ENCODE peak calls at places on chromosomes 2 and 18, in seven cellular contexts. E, T, C, O, U, Q and W are unnamed samples.

GRCh38 chr2:134668821-134669220 is 50.0 kb downstream of the TMEM163 start:
- DNase-seq in E (peak; percentile 33), T (no peak), C (no peak), O (no peak), U (no peak), Q (no peak), W (no peak)

GRCh38 chr2:19299032-19299431 is 59.4 kb downstream of the OSR1 start:
- DNase-seq in E (no peak), T (no peak), C (no peak), O (no peak), U (no peak), Q (no peak), W (no peak)

GRCh38 chr2:101999122-101999789 is 7.5 kb downstream of the IL1R2 start:
- DNase-seq in E (peak; percentile 63), T (no peak), C (no peak), O (no peak), U (no peak), Q (no peak), W (no peak)

GRCh38 chr18:11957636-11958035 is 23.7 kb upstream of the IMPA2 start:
- DNase-seq in E (no peak), T (no peak), C (no peak), O (no peak), U (no peak), Q (no peak), W (no peak)

GRCh38 chr2:233470007-233470687 is 96.4 kb downstream of the USP40 start:
- DNase-seq in E (no peak), T (no peak), C (peak; percentile 65), O (no peak), U (no peak), Q (peak; percentile 27), W (no peak)

GRCh38 chr2:120669121-120669952 is 66.3 kb upstream of the GLI2 start:
- DNase-seq in E (no peak), T (no peak), C (peak; percentile 59), O (no peak), U (peak; percentile 31), Q (no peak), W (no peak)

GRCh38 chr18:22639026-22639463 is 221.3 kb upstream of the CTAGE1 start:
- DNase-seq in E (no peak), T (no peak), C (no peak), O (no peak), U (peak; percentile 69), Q (no peak), W (no peak)

GRCh38 chr2:217935901-217936684 is 66.7 kb downstream of the TNS1 start:
- DNase-seq in E (no peak), T (no peak), C (no peak), O (no peak), U (no peak), Q (no peak), W (no peak)

GRCh38 chr2:122999823-123000222 is 1025.3 kb upstream of the CNTNAP5 start:
- DNase-seq in E (no peak), T (no peak), C (no peak), O (no peak), U (no peak), Q (no peak), W (no peak)

GRCh38 chr2:216572582-216573578 is 60.3 kb upstream of the IGFBP2 start:
- DNase-seq in E (no peak), T (no peak), C (no peak), O (no peak), U (peak; percentile 70), Q (no peak), W (no peak)

GRCh38 chr18:49560277-49561126 is 1.4 kb upstream of the LIPG start:
- DNase-seq in E (no peak), T (no peak), C (no peak), O (no peak), U (no peak), Q (no peak), W (peak; percentile 43)

GRCh38 chr2:48424356-48424755 is 105.6 kb upstream of the STON1 start:
- DNase-seq in E (no peak), T (no peak), C (no peak), O (no peak), U (no peak), Q (no peak), W (no peak)

GRCh38 chr2:10536569-10537133 is 88.5 kb upstream of the ODC1 start:
- DNase-seq in E (no peak), T (no peak), C (no peak), O (no peak), U (no peak), Q (no peak), W (no peak)

GRCh38 chr2:95392320-95392719 is 10.2 kb upstream of the FAHD2A start:
- DNase-seq in E (no peak), T (no peak), C (no peak), O (no peak), U (no peak), Q (no peak), W (no peak)

GRCh38 chr2:222217712-222218111 is 81.1 kb downstream of the PAX3 start:
- DNase-seq in E (no peak), T (no peak), C (no peak), O (no peak), U (no peak), Q (no peak), W (no peak)

GRCh38 chr2:187206071-187206470 is 242.0 kb downstream of the CALCRL start:
- DNase-seq in E (no peak), T (no peak), C (no peak), O (no peak), U (no peak), Q (no peak), W (no peak)

GRCh38 chr2:437772-438393 is 150.0 kb upstream of the ALKAL2 start:
- DNase-seq in E (peak; percentile 52), T (peak; percentile 48), C (no peak), O (no peak), U (no peak), Q (no peak), W (no peak)

GRCh38 chr2:105496271-105496670 is 97.4 kb upstream of the FHL2 start:
- DNase-seq in E (no peak), T (no peak), C (no peak), O (no peak), U (no peak), Q (no peak), W (no peak)

GRCh38 chr18:3466872-3467271 is 16.9 kb downstream of the TGIF1 start:
- DNase-seq in E (no peak), T (no peak), C (no peak), O (no peak), U (no peak), Q (no peak), W (no peak)

GRCh38 chr18:12750076-12750707 is 47.4 kb downstream of the PSMG2 start:
- DNase-seq in E (peak; percentile 47), T (no peak), C (no peak), O (no peak), U (peak; percentile 51), Q (no peak), W (no peak)

GRCh38 chr2:219832904-219833303 is 205.5 kb downstream of the SLC4A3 start:
- DNase-seq in E (no peak), T (no peak), C (no peak), O (no peak), U (no peak), Q (no peak), W (no peak)

GRCh38 chr18:10440874-10441273 is 13.6 kb upstream of the APCDD1 start:
- DNase-seq in E (no peak), T (no peak), C (peak; percentile 43), O (no peak), U (no peak), Q (no peak), W (no peak)

GRCh38 chr2:55420244-55420713 is 623 bp upstream of the CCDC88A start:
- DNase-seq in E (no peak), T (no peak), C (no peak), O (no peak), U (no peak), Q (no peak), W (no peak)

GRCh38 chr2:58532641-58533040 is 291.5 kb upstream of the FANCL start:
- DNase-seq in E (no peak), T (no peak), C (no peak), O (no peak), U (no peak), Q (no peak), W (no peak)

GRCh38 chr2:160332318-160332717 is 132.2 kb upstream of the ITGB6 start:
- DNase-seq in E (no peak), T (no peak), C (no peak), O (no peak), U (no peak), Q (no peak), W (no peak)

GRCh38 chr2:158841839-158842238 is 46.7 kb downstream of the DAPL1 start:
- DNase-seq in E (no peak), T (no peak), C (no peak), O (no peak), U (no peak), Q (no peak), W (no peak)

GRCh38 chr2:24702800-24703199 is 90.4 kb downstream of the PTRHD1 start:
- DNase-seq in E (peak; percentile 3), T (no peak), C (no peak), O (no peak), U (peak; percentile 50), Q (no peak), W (no peak)

GRCh38 chr2:239167011-239167673 is 233.7 kb downstream of the HDAC4 start:
- DNase-seq in E (no peak), T (no peak), C (no peak), O (no peak), U (no peak), Q (no peak), W (no peak)

GRCh38 chr18:8619835-8620577 is 10.8 kb downstream of the RAB12 start:
- DNase-seq in E (no peak), T (no peak), C (no peak), O (peak; percentile 54), U (no peak), Q (no peak), W (no peak)

GRCh38 chr18:25350561-25351201 is 1.3 kb downstream of the ZNF521 start:
- DNase-seq in E (peak; percentile 48), T (peak; percentile 67), C (peak; percentile 91), O (no peak), U (peak; percentile 72), Q (no peak), W (no peak)

GRCh38 chr2:143513081-143513480 is 383.9 kb downstream of the ARHGAP15 start:
- DNase-seq in E (peak; percentile 47), T (peak; percentile 4), C (peak; percentile 68), O (no peak), U (peak; percentile 64), Q (peak; percentile 55), W (no peak)

GRCh38 chr18:70263336-70263735 is 25.5 kb upstream of the SOCS6 start:
- DNase-seq in E (no peak), T (no peak), C (no peak), O (no peak), U (no peak), Q (no peak), W (no peak)

GRCh38 chr18:79736230-79736629 is 56.6 kb downstream of the CTDP1 start:
- DNase-seq in E (no peak), T (no peak), C (no peak), O (no peak), U (no peak), Q (no peak), W (no peak)

GRCh38 chr2:160269365-160269764 is 69.3 kb upstream of the ITGB6 start:
- DNase-seq in E (no peak), T (no peak), C (no peak), O (no peak), U (no peak), Q (no peak), W (no peak)

GRCh38 chr2:41949091-41949490 is 98.7 kb upstream of the PKDCC start:
- DNase-seq in E (no peak), T (no peak), C (no peak), O (no peak), U (no peak), Q (no peak), W (no peak)

GRCh38 chr2:200451506-200451905 is 58.4 kb downstream of the KCTD18 start:
- DNase-seq in E (peak; percentile 14), T (no peak), C (no peak), O (no peak), U (no peak), Q (no peak), W (no peak)